ENCODE peak calls at places on chromosomes 4 and X, in six cellular contexts. I, J, E, P, N and Z are unnamed samples.
A peak's percentile ranks its signal among the peaks of the same experiment; 100 is the strongest.

GRCh38 chr4:2079006-2079405 is 19.9 kb downstream of the NAT8L start:
- DNase-seq in I (no peak), J (no peak), E (peak; percentile 11), P (no peak), N (no peak), Z (no peak)

GRCh38 chrX:13778916-13779315 is 38.0 kb downstream of the GPM6B start:
- DNase-seq in I (peak; percentile 4), J (no peak), E (no peak), P (no peak), N (no peak), Z (no peak)

GRCh38 chr4:21009956-21010355 is 309.7 kb downstream of the PACRGL start:
- DNase-seq in I (no peak), J (no peak), E (no peak), P (no peak), N (no peak), Z (no peak)

GRCh38 chrX:149497626-149498025 is 7.5 kb downstream of the IDS start:
- DNase-seq in I (no peak), J (no peak), E (no peak), P (no peak), N (no peak), Z (no peak)

GRCh38 chr4:97530676-97531075 is 612.6 kb downstream of the STPG2 start:
- DNase-seq in I (no peak), J (no peak), E (no peak), P (no peak), N (no peak), Z (no peak)

GRCh38 chr4:89298788-89299152 is 8.8 kb downstream of the GPRIN3 start:
- DNase-seq in I (no peak), J (no peak), E (no peak), P (no peak), N (no peak), Z (no peak)

GRCh38 chr4:53205970-53206369 is 159.9 kb downstream of the SCFD2 start:
- DNase-seq in I (no peak), J (no peak), E (no peak), P (no peak), N (no peak), Z (no peak)

GRCh38 chrX:103063191-103063845 is 653 bp downstream of the BEX1 start:
- DNase-seq in I (no peak), J (no peak), E (peak; percentile 53), P (no peak), N (no peak), Z (no peak)

GRCh38 chr4:45442466-45442865 is 681.4 kb downstream of the GABRG1 start:
- DNase-seq in I (no peak), J (no peak), E (no peak), P (no peak), N (no peak), Z (no peak)

GRCh38 chrX:34218063-34218462 is 85.9 kb upstream of the FAM47A start:
- DNase-seq in I (no peak), J (no peak), E (no peak), P (no peak), N (no peak), Z (no peak)

GRCh38 chrX:53223955-53224859 is 800 bp downstream of the KDM5C start:
- DNase-seq in I (peak; percentile 10), J (peak; percentile 18), E (no peak), P (peak; percentile 1), N (no peak), Z (no peak)

GRCh38 chr4:184280104-184280503 is 62.4 kb upstream of the ENPP6 start:
- DNase-seq in I (no peak), J (no peak), E (no peak), P (no peak), N (no peak), Z (no peak)

GRCh38 chr4:95431678-95432077 is 117.1 kb downstream of the UNC5C start:
- DNase-seq in I (no peak), J (no peak), E (no peak), P (no peak), N (no peak), Z (no peak)